ENCODE peak calls at places on chromosomes 1 and 21, in seven cellular contexts. One of them, this sample, is unnamed.

GRCh38 chr21:33643658-33644311 is 1.5 kb downstream of the ITSN1 start:
- DNase-seq in keratinocyte: no peak
- DNase-seq in HCT116: no peak
- DNase-seq in cardiac fibroblast: peak
- DNase-seq in mucosa of descending colon: no peak
- DNase-seq in lung: no peak
- DNase-seq in PC-3: peak
- DNase-seq in this sample: no peak

GRCh38 chr1:225474986-225475820 is 47.4 kb upstream of the LBR start:
- DNase-seq in keratinocyte: no peak
- DNase-seq in HCT116: peak
- DNase-seq in cardiac fibroblast: peak
- DNase-seq in mucosa of descending colon: peak
- DNase-seq in lung: peak
- DNase-seq in PC-3: peak
- DNase-seq in this sample: peak

GRCh38 chr1:158353333-158354038 is at the start of gene CD1E:
- DNase-seq in keratinocyte: no peak
- DNase-seq in HCT116: no peak
- DNase-seq in cardiac fibroblast: no peak
- DNase-seq in mucosa of descending colon: no peak
- DNase-seq in lung: no peak
- DNase-seq in PC-3: no peak
- DNase-seq in this sample: no peak

GRCh38 chr1:162087574-162087973 is 18.1 kb downstream of the NOS1AP start:
- DNase-seq in keratinocyte: no peak
- DNase-seq in HCT116: no peak
- DNase-seq in cardiac fibroblast: no peak
- DNase-seq in mucosa of descending colon: no peak
- DNase-seq in lung: no peak
- DNase-seq in PC-3: no peak
- DNase-seq in this sample: no peak

GRCh38 chr1:24961961-24962861 is 32.1 kb upstream of the RUNX3 start:
- DNase-seq in keratinocyte: no peak
- DNase-seq in HCT116: no peak
- DNase-seq in cardiac fibroblast: no peak
- DNase-seq in mucosa of descending colon: no peak
- DNase-seq in lung: no peak
- DNase-seq in PC-3: no peak
- DNase-seq in this sample: no peak

GRCh38 chr21:45516071-45516670 is 26.1 kb downstream of the SLC19A1 start:
- DNase-seq in keratinocyte: no peak
- DNase-seq in HCT116: no peak
- DNase-seq in cardiac fibroblast: no peak
- DNase-seq in mucosa of descending colon: peak
- DNase-seq in lung: no peak
- DNase-seq in PC-3: no peak
- DNase-seq in this sample: no peak

GRCh38 chr1:179036844-179037465 is 11.3 kb downstream of the FAM20B start:
- DNase-seq in keratinocyte: no peak
- DNase-seq in HCT116: no peak
- DNase-seq in cardiac fibroblast: no peak
- DNase-seq in mucosa of descending colon: no peak
- DNase-seq in lung: no peak
- DNase-seq in PC-3: peak
- DNase-seq in this sample: no peak

GRCh38 chr1:8740034-8740449 is 77.4 kb downstream of the RERE start:
- DNase-seq in keratinocyte: peak
- DNase-seq in HCT116: no peak
- DNase-seq in cardiac fibroblast: peak
- DNase-seq in mucosa of descending colon: no peak
- DNase-seq in lung: no peak
- DNase-seq in PC-3: peak
- DNase-seq in this sample: peak

GRCh38 chr1:52368383-52369172 is 2.6 kb upstream of the CC2D1B start:
- DNase-seq in keratinocyte: peak
- DNase-seq in HCT116: peak
- DNase-seq in cardiac fibroblast: peak
- DNase-seq in mucosa of descending colon: peak
- DNase-seq in lung: peak
- DNase-seq in PC-3: peak
- DNase-seq in this sample: peak

GRCh38 chr1:32919811-32920733 is 18.9 kb upstream of the TMEM54 start:
- DNase-seq in keratinocyte: no peak
- DNase-seq in HCT116: no peak
- DNase-seq in cardiac fibroblast: peak
- DNase-seq in mucosa of descending colon: peak
- DNase-seq in lung: no peak
- DNase-seq in PC-3: no peak
- DNase-seq in this sample: no peak

GRCh38 chr1:226529891-226530290 is 18.7 kb upstream of the STUM start:
- DNase-seq in keratinocyte: no peak
- DNase-seq in HCT116: no peak
- DNase-seq in cardiac fibroblast: no peak
- DNase-seq in mucosa of descending colon: no peak
- DNase-seq in lung: no peak
- DNase-seq in PC-3: no peak
- DNase-seq in this sample: no peak

GRCh38 chr1:61273861-61274260 is 191.5 kb downstream of the NFIA start:
- DNase-seq in keratinocyte: no peak
- DNase-seq in HCT116: no peak
- DNase-seq in cardiac fibroblast: no peak
- DNase-seq in mucosa of descending colon: no peak
- DNase-seq in lung: no peak
- DNase-seq in PC-3: no peak
- DNase-seq in this sample: no peak

GRCh38 chr1:158179301-158180041 is 1.2 kb upstream of the CD1D start:
- DNase-seq in keratinocyte: no peak
- DNase-seq in HCT116: no peak
- DNase-seq in cardiac fibroblast: no peak
- DNase-seq in mucosa of descending colon: no peak
- DNase-seq in lung: no peak
- DNase-seq in PC-3: no peak
- DNase-seq in this sample: peak

GRCh38 chr1:206713910-206714312 is 29.2 kb downstream of the MAPKAPK2 start:
- DNase-seq in keratinocyte: no peak
- DNase-seq in HCT116: no peak
- DNase-seq in cardiac fibroblast: no peak
- DNase-seq in mucosa of descending colon: no peak
- DNase-seq in lung: no peak
- DNase-seq in PC-3: peak
- DNase-seq in this sample: no peak

DNA sequence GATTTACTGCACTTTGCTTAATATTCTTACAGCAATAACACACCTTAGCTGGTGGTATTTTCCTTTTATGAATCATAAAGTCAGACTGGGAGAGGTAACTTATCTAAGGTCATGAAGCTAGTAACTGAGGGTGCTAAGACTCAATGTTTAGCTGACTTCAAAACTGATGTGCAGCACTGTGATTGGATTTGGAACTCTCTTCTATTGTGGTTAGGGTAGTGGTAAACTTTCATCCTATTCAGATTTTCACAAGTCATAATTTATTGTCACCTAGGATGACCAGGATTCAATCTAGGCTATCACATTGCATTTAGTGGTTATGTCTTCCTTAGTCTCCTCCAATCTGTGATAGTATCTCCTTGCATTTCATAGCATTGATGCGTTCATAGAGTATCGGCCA is 18.9 kb downstream of the EPB41 start:
- DNase-seq in keratinocyte: no peak
- DNase-seq in HCT116: no peak
- DNase-seq in cardiac fibroblast: no peak
- DNase-seq in mucosa of descending colon: no peak
- DNase-seq in lung: no peak
- DNase-seq in PC-3: no peak
- DNase-seq in this sample: no peak
- TF ChIP-seq CTCF in keratinocyte: no peak
- TF ChIP-seq CTCF in HCT116: no peak
- TF ChIP-seq CTCF in cardiac fibroblast: no peak
- TF ChIP-seq CTCF in mucosa of descending colon: no peak
- TF ChIP-seq CTCF in lung: no peak
- TF ChIP-seq CTCF in PC-3: no peak
- TF ChIP-seq CTCF in this sample: no peak

GRCh38 chr1:166840309-166841302 is 1.3 kb downstream of the POGK start:
- DNase-seq in keratinocyte: no peak
- DNase-seq in HCT116: no peak
- DNase-seq in cardiac fibroblast: peak
- DNase-seq in mucosa of descending colon: no peak
- DNase-seq in lung: peak
- DNase-seq in PC-3: peak
- DNase-seq in this sample: peak
- TF ChIP-seq CTCF in keratinocyte: no peak
- TF ChIP-seq CTCF in HCT116: no peak
- TF ChIP-seq CTCF in cardiac fibroblast: no peak
- TF ChIP-seq CTCF in mucosa of descending colon: no peak
- TF ChIP-seq CTCF in lung: no peak
- TF ChIP-seq CTCF in PC-3: no peak
- TF ChIP-seq CTCF in this sample: no peak

DNA sequence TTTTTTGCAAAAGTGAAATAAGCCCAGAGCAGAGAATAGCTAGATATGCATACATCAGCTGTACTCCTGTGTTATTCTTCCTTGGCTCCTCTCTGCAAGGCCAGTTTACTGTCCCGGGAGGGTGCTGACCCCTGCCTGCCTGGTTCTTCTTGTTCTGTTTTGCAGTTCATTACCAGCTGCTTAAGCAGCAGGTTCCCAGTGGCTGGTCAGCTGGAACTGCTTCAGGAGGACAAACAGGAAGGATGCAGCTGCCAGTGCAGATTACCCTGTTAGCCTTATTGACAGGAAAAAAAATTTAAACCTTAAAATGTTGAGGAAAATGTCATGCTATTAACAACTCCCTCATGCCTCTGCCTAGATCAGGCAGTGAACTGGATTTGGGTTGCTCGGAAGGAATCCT is 16.0 kb upstream of the LRIG2 start:
- DNase-seq in keratinocyte: no peak
- DNase-seq in HCT116: no peak
- DNase-seq in cardiac fibroblast: no peak
- DNase-seq in mucosa of descending colon: no peak
- DNase-seq in lung: no peak
- DNase-seq in PC-3: no peak
- DNase-seq in this sample: no peak
- TF ChIP-seq CTCF in keratinocyte: no peak
- TF ChIP-seq CTCF in HCT116: no peak
- TF ChIP-seq CTCF in cardiac fibroblast: no peak
- TF ChIP-seq CTCF in mucosa of descending colon: no peak
- TF ChIP-seq CTCF in lung: no peak
- TF ChIP-seq CTCF in PC-3: no peak
- TF ChIP-seq CTCF in this sample: no peak

GRCh38 chr1:164914208-164914607 is 355.2 kb downstream of the PBX1 start:
- DNase-seq in keratinocyte: no peak
- DNase-seq in HCT116: no peak
- DNase-seq in cardiac fibroblast: peak
- DNase-seq in mucosa of descending colon: no peak
- DNase-seq in lung: no peak
- DNase-seq in PC-3: peak
- DNase-seq in this sample: peak
- TF ChIP-seq CTCF in keratinocyte: no peak
- TF ChIP-seq CTCF in HCT116: no peak
- TF ChIP-seq CTCF in cardiac fibroblast: no peak
- TF ChIP-seq CTCF in mucosa of descending colon: no peak
- TF ChIP-seq CTCF in lung: no peak
- TF ChIP-seq CTCF in PC-3: peak
- TF ChIP-seq CTCF in this sample: no peak

GRCh38 chr1:44500181-44501021 is 95.3 kb downstream of the RNF220 start:
- DNase-seq in keratinocyte: no peak
- DNase-seq in HCT116: no peak
- DNase-seq in cardiac fibroblast: peak
- DNase-seq in mucosa of descending colon: no peak
- DNase-seq in lung: no peak
- DNase-seq in PC-3: peak
- DNase-seq in this sample: peak
- TF ChIP-seq CTCF in keratinocyte: no peak
- TF ChIP-seq CTCF in HCT116: no peak
- TF ChIP-seq CTCF in cardiac fibroblast: peak
- TF ChIP-seq CTCF in mucosa of descending colon: no peak
- TF ChIP-seq CTCF in lung: no peak
- TF ChIP-seq CTCF in PC-3: peak
- TF ChIP-seq CTCF in this sample: peak

GRCh38 chr21:37366488-37367300 is at the start of gene DYRK1A:
- DNase-seq in keratinocyte: peak
- DNase-seq in HCT116: peak
- DNase-seq in cardiac fibroblast: peak
- DNase-seq in mucosa of descending colon: peak
- DNase-seq in lung: peak
- DNase-seq in PC-3: peak
- DNase-seq in this sample: peak

GRCh38 chr21:37367301-37367757 is 756 bp downstream of the DYRK1A start:
- DNase-seq in keratinocyte: no peak
- DNase-seq in HCT116: no peak
- DNase-seq in cardiac fibroblast: no peak
- DNase-seq in mucosa of descending colon: peak
- DNase-seq in lung: no peak
- DNase-seq in PC-3: no peak
- DNase-seq in this sample: no peak

GRCh38 chr21:37368536-37369279 is 2.1 kb downstream of the DYRK1A start:
- DNase-seq in keratinocyte: peak
- DNase-seq in HCT116: no peak
- DNase-seq in cardiac fibroblast: peak
- DNase-seq in mucosa of descending colon: no peak
- DNase-seq in lung: no peak
- DNase-seq in PC-3: peak
- DNase-seq in this sample: peak

GRCh38 chr21:37369307-37369854 is 2.8 kb downstream of the DYRK1A start:
- DNase-seq in keratinocyte: no peak
- DNase-seq in HCT116: no peak
- DNase-seq in cardiac fibroblast: no peak
- DNase-seq in mucosa of descending colon: no peak
- DNase-seq in lung: no peak
- DNase-seq in PC-3: no peak
- DNase-seq in this sample: peak

DNA sequence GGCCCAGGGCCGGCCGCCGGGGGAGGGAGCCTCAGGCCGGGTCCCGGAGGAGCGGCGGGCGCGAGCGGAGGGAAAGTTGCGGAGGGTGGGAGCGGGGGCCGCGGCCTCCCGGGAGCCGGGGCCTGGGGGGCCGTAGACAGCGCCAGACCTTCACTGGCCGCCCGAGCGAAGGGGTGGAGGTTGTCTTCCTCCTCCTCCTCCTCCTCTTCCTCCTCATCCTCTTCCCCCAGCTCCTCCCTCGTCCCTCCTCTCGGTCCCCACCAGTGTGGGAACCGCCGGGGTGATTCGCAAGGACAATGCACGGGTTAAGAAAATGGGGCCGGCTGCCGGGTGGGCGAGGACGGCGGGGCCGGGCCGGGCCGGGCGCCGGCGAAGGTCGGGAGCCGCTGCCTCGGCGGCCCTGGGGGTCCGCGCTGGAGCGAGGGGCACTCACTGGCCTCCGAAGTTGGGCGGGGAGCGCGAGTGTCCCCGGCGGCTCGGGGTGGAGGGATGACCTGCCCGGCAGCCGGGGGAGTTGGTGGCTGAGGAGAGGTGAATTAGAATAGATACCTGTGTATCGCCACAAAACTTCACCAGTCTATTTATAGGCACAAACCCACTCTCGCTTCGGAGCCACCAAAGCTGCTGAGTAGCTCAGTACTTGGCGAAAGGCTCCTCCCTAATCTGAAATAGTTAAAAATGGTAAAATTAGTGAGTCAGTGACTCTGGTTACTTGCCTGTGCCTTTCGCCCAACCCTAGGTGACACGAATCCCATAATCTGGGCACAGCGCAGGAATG is 1.4 kb downstream of the DYRK1A start:
- DNase-seq in keratinocyte: no peak
- DNase-seq in HCT116: no peak
- DNase-seq in cardiac fibroblast: peak
- DNase-seq in mucosa of descending colon: peak
- DNase-seq in lung: no peak
- DNase-seq in PC-3: peak
- DNase-seq in this sample: peak
- TF ChIP-seq CTCF in keratinocyte: no peak
- TF ChIP-seq CTCF in HCT116: no peak
- TF ChIP-seq CTCF in cardiac fibroblast: no peak
- TF ChIP-seq CTCF in mucosa of descending colon: no peak
- TF ChIP-seq CTCF in lung: no peak
- TF ChIP-seq CTCF in PC-3: no peak
- TF ChIP-seq CTCF in this sample: no peak

This sample was measured in MCF 10A.